ENCODE peak calls at places on chromosomes 2 and 18, in four cellular contexts. R, W, P and J are unnamed samples.

GRCh38 chr2:16105178-16105663 is 164.9 kb downstream of the MYCN start:
- DNase-seq in W (no peak), R (no peak), P (no peak), J (no peak)

GRCh38 chr2:227407601-227408089 is 19.9 kb upstream of the SCYGR1 start:
- DNase-seq in R (peak), W (no peak), P (no peak), J (no peak)

GRCh38 chr2:213251618-213252017 is 32.6 kb upstream of the SPAG16 start:
- DNase-seq in P (peak), W (peak), R (peak), J (peak)

GRCh38 chr2:232781765-232782164 is 5.4 kb upstream of the KCNJ13 start:
- DNase-seq in P (no peak), W (no peak), R (peak), J (peak)

GRCh38 chr2:168574856-168575630 is 119.0 kb downstream of the CERS6 start:
- DNase-seq in W (no peak), R (no peak), P (no peak), J (no peak)

GRCh38 chr2:220424561-220424960 is 797.1 kb downstream of the SLC4A3 start:
- DNase-seq in W (no peak), P (no peak), R (no peak), J (no peak)

GRCh38 chr18:80169607-80170006 is 60.5 kb downstream of the ADNP2 start:
- DNase-seq in W (no peak), R (no peak), P (no peak), J (no peak)

GRCh38 chr2:199535445-199536177 is 77.9 kb upstream of the SATB2 start:
- DNase-seq in R (no peak), P (no peak), W (no peak), J (no peak)

GRCh38 chr18:58541137-58541788 is 87.6 kb downstream of the ALPK2 start:
- DNase-seq in R (no peak), W (peak), P (peak), J (no peak)

GRCh38 chr18:73365018-73365417 is 497.2 kb upstream of the NETO1 start:
- DNase-seq in P (no peak), W (no peak), R (no peak), J (no peak)

GRCh38 chr2:147096671-147097070 is 748.2 kb upstream of the ACVR2A start:
- DNase-seq in R (no peak), W (no peak), P (no peak), J (no peak)

GRCh38 chr2:3738454-3738853 is 35.1 kb downstream of the DCDC2C start:
- DNase-seq in R (peak), W (peak), P (peak), J (peak)

GRCh38 chr2:224221455-224221913 is 180.4 kb downstream of the FAM124B start:
- DNase-seq in P (peak), W (no peak), R (peak), J (no peak)

GRCh38 chr2:120703330-120703994 is 32.2 kb upstream of the GLI2 start:
- DNase-seq in W (no peak), R (no peak), P (no peak), J (no peak)

GRCh38 chr2:239149501-239149900 is 251.3 kb downstream of the HDAC4 start:
- DNase-seq in R (no peak), W (no peak), P (no peak), J (no peak)

GRCh38 chr2:20737505-20737904 is 70.6 kb downstream of the GDF7 start:
- DNase-seq in W (no peak), P (no peak), R (no peak), J (no peak)

GRCh38 chr2:36655456-36655855 is 41.1 kb upstream of the VIT start:
- DNase-seq in W (no peak), R (no peak), P (no peak), J (no peak)

GRCh38 chr18:46712406-46712805 is 44.4 kb downstream of the ST8SIA5 start:
- DNase-seq in R (no peak), P (no peak), W (no peak), J (no peak)

GRCh38 chr2:239300871-239301742 is 99.7 kb downstream of the HDAC4 start:
- DNase-seq in W (no peak), R (no peak), P (no peak), J (no peak)

GRCh38 chr2:18585526-18585925 is 3.8 kb downstream of the NT5C1B start:
- DNase-seq in P (no peak), R (no peak), W (no peak), J (no peak)

GRCh38 chr2:108417254-108417653 is 31.8 kb upstream of the GCC2 start:
- DNase-seq in P (peak), R (no peak), W (peak), J (peak)

GRCh38 chr2:62084823-62085222 is 111.1 kb upstream of the B3GNT2 start:
- DNase-seq in W (no peak), P (no peak), R (no peak), J (no peak)

GRCh38 chr2:170985407-170985806 is 56.4 kb downstream of the GORASP2 start:
- DNase-seq in W (no peak), P (no peak), R (no peak), J (no peak)

GRCh38 chr2:139386401-139386800 is 606.2 kb upstream of the NXPH2 start:
- DNase-seq in W (no peak), R (no peak), P (no peak), J (no peak)

DNA sequence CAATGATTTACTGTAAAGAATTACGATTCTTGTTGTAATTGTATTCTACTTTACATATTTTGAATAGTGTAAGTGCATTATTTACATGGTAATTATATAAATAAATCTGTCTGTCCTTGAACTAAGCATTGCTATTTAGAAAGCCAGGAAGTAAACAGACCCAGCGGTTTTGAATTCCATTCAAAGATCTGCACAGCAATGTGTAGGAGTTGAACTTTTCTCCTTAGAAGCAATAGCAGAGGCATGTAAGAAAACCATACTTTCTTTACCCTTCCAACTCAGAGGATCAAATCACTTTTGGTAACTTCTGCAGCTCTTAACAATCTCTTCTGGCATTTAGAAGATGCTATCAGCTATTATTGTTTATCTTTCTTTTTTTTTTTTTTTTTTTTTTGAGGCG is 109.2 kb upstream of the VRK2 start:
- DNase-seq in P (no peak), W (no peak), R (no peak), J (no peak)
- TF ChIP-seq JUNB in P (no peak), W (no peak), R (no peak), J (no peak)

DNA sequence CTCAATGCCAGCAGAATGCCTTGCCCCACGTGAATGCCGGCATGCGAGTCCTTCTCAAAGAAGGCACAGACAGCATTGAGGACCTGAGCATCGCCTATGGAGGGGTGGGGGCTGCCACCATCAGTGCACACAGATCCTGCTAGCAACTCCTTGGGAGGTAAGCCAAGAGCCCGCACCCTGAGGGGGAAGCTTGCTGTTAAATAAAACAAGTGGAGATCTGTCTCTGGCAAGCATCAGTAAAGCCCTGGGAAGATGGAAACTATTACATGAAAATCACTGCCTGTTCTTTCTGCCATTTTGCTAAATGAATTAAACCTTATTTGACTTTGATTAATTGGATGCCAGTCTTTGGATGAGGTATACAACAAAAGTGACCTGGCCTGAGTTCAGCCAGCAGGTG is 67.5 kb upstream of the BZW1 start:
- DNase-seq in P (no peak), W (no peak), R (no peak), J (no peak)
- TF ChIP-seq JUNB in P (no peak), W (no peak), R (no peak), J (no peak)

GRCh38 chr2:105919826-105920225 is 175.1 kb downstream of the NCK2 start:
- DNase-seq in W (peak), R (peak), P (peak), J (peak)
- TF ChIP-seq JUNB in W (no peak), R (no peak), P (no peak), J (no peak)

GRCh38 chr18:63319383-63320040 is at the start of gene BCL2:
- DNase-seq in R (peak), P (peak), W (peak), J (no peak)

GRCh38 chr18:63320690-63321265 is 1.2 kb upstream of the BCL2 start:
- DNase-seq in W (peak), R (no peak), P (peak), J (peak)

GRCh38 chr18:63321291-63321690 is 1.7 kb upstream of the BCL2 start:
- DNase-seq in R (no peak), P (no peak), W (no peak), J (no peak)

GRCh38 chr18:63318882-63319382 is 637 bp downstream of the BCL2 start:
- DNase-seq in W (no peak), P (no peak), R (no peak), J (no peak)

GRCh38 chr18:63320041-63320689 is 596 bp upstream of the BCL2 start:
- DNase-seq in R (peak), W (peak), P (peak), J (peak)
- TF ChIP-seq JUNB in R (no peak), W (no peak), P (no peak), J (no peak)

GRCh38 chr2:27902143-27902542 is 11.6 kb downstream of the BABAM2 start:
- DNase-seq in W (no peak), R (no peak), P (no peak), J (no peak)

GRCh38 chr2:27903649-27904544 is 13.4 kb downstream of the BABAM2 start:
- DNase-seq in W (peak), P (no peak), R (no peak), J (no peak)

GRCh38 chr2:27906074-27906473 is 15.5 kb downstream of the BABAM2 start:
- DNase-seq in P (no peak), R (no peak), W (no peak), J (no peak)

GRCh38 chr2:27901219-27901618 is 10.7 kb downstream of the BABAM2 start:
- DNase-seq in P (no peak), W (no peak), R (no peak), J (no peak)

GRCh38 chr2:27903018-27903417 is 12.5 kb downstream of the BABAM2 start:
- DNase-seq in R (no peak), P (no peak), W (no peak), J (no peak)
- TF ChIP-seq JUNB in R (no peak), P (no peak), W (no peak), J (no peak)

DNA sequence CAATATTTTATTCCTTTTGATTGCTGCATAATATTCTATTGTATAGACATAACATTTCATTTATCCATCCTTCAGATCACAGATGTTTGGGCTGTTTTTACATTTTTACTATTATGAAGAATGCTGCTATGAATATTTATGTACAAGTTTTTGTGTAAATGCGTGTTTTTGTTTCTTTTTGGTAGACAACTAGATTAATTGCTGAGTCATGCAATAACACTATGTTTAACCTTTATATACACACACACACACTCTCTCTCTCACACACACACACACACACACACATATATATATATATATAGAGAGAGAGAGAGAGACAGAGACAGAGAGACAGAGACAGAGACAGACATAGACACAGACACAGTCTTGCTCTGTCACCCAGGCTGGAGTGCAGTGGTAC is 926.9 kb downstream of the DCC start:
- DNase-seq in P (no peak), R (no peak), W (no peak), J (no peak)
- TF ChIP-seq JUNB in P (no peak), R (no peak), W (no peak), J (no peak)

DNA sequence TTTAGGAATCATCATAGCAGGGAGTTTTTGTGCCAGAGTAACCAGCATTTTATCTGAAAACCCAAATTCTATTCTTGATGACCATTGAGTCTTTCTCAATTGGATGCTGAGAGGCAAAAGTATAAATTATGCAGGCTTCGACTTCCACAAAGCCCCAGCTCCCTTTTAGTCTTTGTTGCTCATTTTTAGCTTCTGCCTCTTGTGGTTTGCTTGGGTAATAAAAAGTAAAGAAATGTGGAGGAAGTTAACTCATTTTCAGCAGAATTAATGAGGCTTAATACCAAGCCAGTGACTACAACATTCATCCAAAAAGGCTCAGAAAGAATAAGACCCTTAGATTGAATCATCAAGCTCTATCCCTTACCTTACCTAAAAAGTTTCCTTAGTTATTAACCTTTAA is 18.6 kb downstream of the ERMN start:
- DNase-seq in P (peak), W (no peak), R (no peak), J (no peak)
- TF ChIP-seq JUNB in P (no peak), W (no peak), R (no peak), J (no peak)

GRCh38 chr2:31523871-31524492 is 56.8 kb downstream of the SRD5A2 start:
- DNase-seq in R (peak), W (peak), P (peak), J (peak)
- TF ChIP-seq JUNB in R (no peak), W (no peak), P (no peak), J (no peak)